ENCODE peak calls at places on chromosomes 1 and 21, in six cellular contexts. V is GM13976, J is psoas muscle, Y is nephron progenitor cell, B is neural crest cell, I is uterus. A is an unnamed sample.

GRCh38 chr1:199665371-199665770 is 362.1 kb upstream of the NR5A2 start:
- DNase-seq in J (no peak), I (no peak), V (no peak), Y (no peak), B (no peak), A (no peak)

GRCh38 chr1:109482796-109483638 is 688 bp upstream of the ATXN7L2 start:
- DNase-seq in J (no peak), I (peak; percentile 54), V (peak; percentile 41), Y (peak; percentile 67), B (peak; percentile 51), A (peak; percentile 80)

GRCh38 chr21:15063821-15064575 is 802 bp downstream of the NRIP1 start:
- DNase-seq in Y (peak; percentile 54), J (peak; percentile 61), B (peak; percentile 37), V (peak; percentile 30), I (peak; percentile 36), A (peak; percentile 73)

GRCh38 chr1:201634261-201634660 is 95.3 kb downstream of the NAV1 start:
- DNase-seq in B (no peak), V (no peak), Y (no peak), I (no peak), J (no peak), A (no peak)

GRCh38 chr1:15616704-15617172 is 520 bp upstream of the DDI2 start:
- DNase-seq in I (peak; percentile 45), J (no peak), B (no peak), V (peak; percentile 37), Y (peak; percentile 46), A (peak; percentile 64)

GRCh38 chr1:11882814-11883538 is 24.2 kb upstream of the NPPB start:
- DNase-seq in J (peak; percentile 77), I (no peak), Y (no peak), V (peak; percentile 37), B (no peak), A (no peak)

GRCh38 chr1:238439483-238439882 is 548.8 kb upstream of the ZP4 start:
- DNase-seq in I (no peak), J (no peak), V (no peak), Y (no peak), B (no peak), A (no peak)

GRCh38 chr1:30886710-30887428 is 21.7 kb downstream of the SDC3 start:
- DNase-seq in B (no peak), V (no peak), J (no peak), I (no peak), Y (no peak), A (no peak)

GRCh38 chr1:186999506-186999905 is 170.8 kb downstream of the PLA2G4A start:
- DNase-seq in Y (no peak), J (no peak), V (no peak), I (no peak), B (no peak), A (no peak)

GRCh38 chr1:56645663-56646330 is 683 bp downstream of the PRKAA2 start:
- DNase-seq in B (no peak), V (no peak), I (no peak), J (peak; percentile 22), Y (peak; percentile 10), A (peak; percentile 66)

GRCh38 chr21:35953570-35953969 is 106.8 kb downstream of the SETD4 start:
- DNase-seq in Y (no peak), J (no peak), B (no peak), I (no peak), V (no peak), A (no peak)

GRCh38 chr1:53278294-53278693 is 40.0 kb upstream of the MAGOH start:
- DNase-seq in Y (peak; percentile 81), I (peak; percentile 46), V (peak; percentile 87), B (peak; percentile 71), J (peak; percentile 42), A (peak; percentile 73)

GRCh38 chr1:45803299-45803780 is at the start of gene MAST2:
- DNase-seq in I (peak; percentile 82), V (peak; percentile 97), J (peak; percentile 94), B (peak; percentile 85), Y (peak; percentile 95), A (peak; percentile 94)

GRCh38 chr21:44349847-44350772 is 3.3 kb upstream of the TRPM2 start:
- DNase-seq in I (no peak), V (no peak), Y (no peak), B (no peak), J (no peak), A (no peak)

GRCh38 chr1:59924653-59925052 is 1.9 kb downstream of the CYP2J2 start:
- DNase-seq in B (no peak), I (no peak), J (no peak), Y (no peak), V (no peak), A (no peak)

GRCh38 chr21:37915941-37916794 is at the start of gene KCNJ6:
- DNase-seq in Y (peak; percentile 88), V (no peak), B (peak; percentile 85), I (no peak), J (peak; percentile 17), A (no peak)

GRCh38 chr1:167863921-167864279 is 50.0 kb downstream of the ADCY10 start:
- DNase-seq in J (no peak), B (no peak), Y (no peak), I (no peak), V (no peak), A (no peak)

GRCh38 chr1:203860396-203860951 is 925 bp upstream of the SNRPE start:
- DNase-seq in Y (no peak), B (no peak), I (peak; percentile 35), J (peak; percentile 23), V (no peak), A (no peak)

GRCh38 chr1:210201671-210202070 is 30.9 kb upstream of the SERTAD4 start:
- DNase-seq in J (no peak), B (no peak), I (no peak), V (no peak), Y (no peak), A (no peak)

GRCh38 chr1:223732993-223733798 is 20.9 kb downstream of the CAPN2 start:
- DNase-seq in V (no peak), I (no peak), J (no peak), Y (no peak), B (no peak), A (no peak)

GRCh38 chr1:43340559-43340958 is 2.9 kb downstream of the MPL start:
- DNase-seq in I (no peak), Y (no peak), V (no peak), J (no peak), B (no peak), A (no peak)

GRCh38 chr1:61569212-61569621 is 155.7 kb downstream of the TM2D1 start:
- DNase-seq in V (no peak), J (no peak), I (no peak), B (no peak), Y (no peak), A (no peak)

GRCh38 chr1:33228935-33229487 is 27.3 kb upstream of the ZNF362 start:
- DNase-seq in Y (no peak), B (no peak), I (peak; percentile 60), V (no peak), J (no peak), A (peak; percentile 75)

GRCh38 chr1:177077734-177078489 is 86.6 kb downstream of the ASTN1 start:
- DNase-seq in B (no peak), V (no peak), J (no peak), I (no peak), Y (no peak), A (no peak)

GRCh38 chr1:113282011-113282896 is 108.1 kb upstream of the MAGI3 start:
- DNase-seq in Y (no peak), V (no peak), J (no peak), B (no peak), I (no peak), A (no peak)

GRCh38 chr1:45205000-45205909 is 1.1 kb downstream of the ZSWIM5 start:
- DNase-seq in J (peak; percentile 35), I (peak; percentile 28), V (no peak), B (peak; percentile 41), Y (peak; percentile 75), A (peak; percentile 76)

GRCh38 chr1:228343211-228343661 is 63.4 kb downstream of the TRIM11 start:
- DNase-seq in J (peak; percentile 12), B (no peak), I (peak; percentile 8), V (no peak), Y (peak; percentile 1), A (peak; percentile 56)

GRCh38 chr1:31583995-31584868 is 7.9 kb downstream of the TINAGL1 start:
- DNase-seq in I (peak; percentile 85), J (peak; percentile 64), B (no peak), Y (no peak), V (no peak), A (peak; percentile 95)

GRCh38 chr1:245915851-245916250 is 591.2 kb downstream of the SMYD3 start:
- DNase-seq in V (no peak), B (no peak), Y (no peak), I (no peak), J (no peak), A (no peak)

DNA sequence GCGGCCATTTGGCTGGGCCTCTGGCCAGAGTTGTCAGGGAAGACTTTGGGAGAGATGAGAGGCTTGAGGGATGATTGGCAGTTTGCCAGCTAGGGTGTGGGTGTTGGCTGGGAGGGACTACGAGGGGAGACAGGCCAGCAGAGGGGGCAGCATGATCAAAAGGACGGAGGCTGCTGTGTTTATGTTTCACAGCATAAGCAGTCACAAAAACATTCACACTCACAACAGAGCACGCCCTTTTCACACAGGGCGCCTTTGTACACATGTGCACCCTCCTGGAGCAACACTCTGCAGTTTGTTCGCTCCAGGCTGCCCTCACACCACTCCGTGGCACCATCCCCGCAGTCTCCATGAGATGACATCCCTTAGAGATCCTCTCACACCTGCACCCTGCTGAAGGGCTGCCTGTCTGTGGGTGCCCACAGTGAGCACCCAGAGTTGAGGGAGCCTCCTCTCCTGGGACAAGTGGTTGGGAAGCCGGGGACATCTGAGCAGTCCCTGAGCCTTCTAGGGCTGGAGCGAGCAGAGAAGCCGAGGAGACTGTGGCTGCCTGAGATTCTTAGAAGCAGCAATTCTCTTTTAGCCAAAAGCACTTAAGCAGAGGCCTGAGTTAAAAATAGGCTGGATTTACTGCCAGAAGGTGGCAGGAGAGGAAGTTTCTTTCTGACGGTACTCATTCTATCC is 15.4 kb downstream of the EFNA3 start:
- DNase-seq in Y (no peak), I (peak; percentile 72), V (no peak), B (no peak), J (no peak), A (peak; percentile 71)
- TF ChIP-seq CTCF in Y (no peak), I (no peak), V (no peak), B (peak; percentile 60), J (peak; percentile 39), A (no peak)

GRCh38 chr1:99681583-99681982 is 35.7 kb downstream of the PALMD start:
- DNase-seq in Y (no peak), V (no peak), I (no peak), B (no peak), J (no peak), A (no peak)
- TF ChIP-seq CTCF in Y (no peak), V (no peak), I (no peak), B (no peak), J (no peak), A (no peak)

GRCh38 chr1:150072959-150073358 is 5.4 kb downstream of the VPS45 start:
- DNase-seq in V (peak; percentile 45), Y (no peak), B (no peak), J (no peak), I (no peak), A (no peak)
- TF ChIP-seq CTCF in V (no peak), Y (peak; percentile 16), B (peak; percentile 57), J (peak; percentile 52), I (peak; percentile 34), A (peak; percentile 34)

DNA sequence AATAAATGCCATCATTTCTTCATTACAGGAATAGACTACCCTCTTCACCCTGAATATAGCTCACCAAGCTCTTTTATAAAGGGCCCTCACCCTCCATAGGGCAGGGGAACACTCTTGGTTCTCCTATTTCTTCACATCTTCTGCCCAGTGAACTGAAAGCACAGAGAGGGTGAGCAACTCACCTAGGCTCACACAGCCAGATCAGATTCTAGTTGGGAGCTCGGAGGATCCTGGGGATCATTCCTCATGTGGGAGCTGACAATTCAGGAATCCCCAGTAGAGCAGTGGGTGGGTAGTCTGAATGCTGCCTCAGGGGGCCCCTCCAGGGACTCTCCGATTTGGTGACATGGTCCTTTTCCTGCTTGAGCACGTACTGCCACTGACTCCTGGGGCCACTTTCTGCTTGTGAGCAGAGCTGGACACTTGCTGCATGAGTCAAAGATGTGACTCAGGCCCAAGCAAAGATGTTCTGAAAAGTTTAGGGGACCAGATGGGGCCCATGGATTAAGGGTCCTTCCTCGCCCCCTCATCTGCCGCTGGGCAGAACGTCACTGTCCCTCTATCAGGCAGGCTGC is 63.7 kb upstream of the WNT4 start:
- DNase-seq in V (no peak), J (no peak), Y (no peak), I (no peak), B (no peak), A (peak; percentile 52)
- TF ChIP-seq CTCF in V (no peak), J (no peak), Y (no peak), I (no peak), B (no peak), A (no peak)

A was measured in sigmoid colon.